ENCODE peak calls at places on chromosomes 3 and 15, in six cellular contexts. C is GM12878, G is HepG2, K is GM12891, V is K562, Z is H1. M is an unnamed sample.
A peak's percentile ranks its signal among the peaks of the same experiment; 100 is the strongest.

GRCh38 chr3:42839616-42840015 is 30.4 kb downstream of the ACKR2 start:
- DNase-seq in C (peak; percentile 45), G (peak; percentile 73), K (peak; percentile 28), V (peak; percentile 86), Z (no peak), M (no peak)

GRCh38 chr3:59052803-59053411 is 3.1 kb upstream of the CFAP20DC start:
- DNase-seq in C (no peak), G (peak; percentile 25), K (peak; percentile 4), V (peak; percentile 37), Z (no peak), M (no peak)

GRCh38 chr3:127448161-127448561 is 142.4 kb downstream of the TPRA1 start:
- DNase-seq in C (no peak), G (no peak), K (no peak), V (no peak), Z (no peak), M (no peak)

GRCh38 chr15:68552773-68553172 is 26.0 kb upstream of the CORO2B start:
- DNase-seq in C (no peak), G (no peak), K (no peak), V (no peak), Z (no peak), M (no peak)

GRCh38 chr15:44489464-44489863 is 47.5 kb upstream of the EIF3J start:
- DNase-seq in C (no peak), G (peak; percentile 5), K (no peak), V (peak; percentile 23), Z (no peak), M (no peak)

GRCh38 chr15:69576948-69577351 is 124.3 kb downstream of the RPLP1 start:
- DNase-seq in C (no peak), G (no peak), K (no peak), V (no peak), Z (no peak), M (no peak)

GRCh38 chr3:98733055-98733777 is 29.9 kb upstream of the ST3GAL6 start:
- DNase-seq in C (no peak), G (peak; percentile 12), K (peak; percentile 36), V (no peak), Z (peak; percentile 77), M (peak; percentile 37)

GRCh38 chr15:61051570-61052031 is 177.5 kb downstream of the RORA start:
- DNase-seq in C (no peak), G (peak; percentile 24), K (no peak), V (peak; percentile 3), Z (no peak), M (no peak)

GRCh38 chr3:63199606-63200005 is 78.5 kb upstream of the SYNPR start:
- DNase-seq in C (no peak), G (no peak), K (no peak), V (no peak), Z (no peak), M (no peak)

GRCh38 chr15:101358895-101359294 is 63.8 kb upstream of the SNRPA1 start:
- DNase-seq in C (no peak), G (peak; percentile 8), K (no peak), V (no peak), Z (no peak), M (no peak)

GRCh38 chr15:67125589-67126502 is 60.4 kb downstream of the SMAD3 start:
- DNase-seq in C (no peak), G (no peak), K (no peak), V (peak; percentile 81), Z (no peak), M (no peak)

GRCh38 chr3:121126378-121127035 is 218.5 kb downstream of the STXBP5L start:
- DNase-seq in C (no peak), G (no peak), K (no peak), V (no peak), Z (no peak), M (no peak)

GRCh38 chr3:72816843-72817485 is 31.3 kb downstream of the SHQ1 start:
- DNase-seq in C (no peak), G (no peak), K (no peak), V (no peak), Z (no peak), M (no peak)

GRCh38 chr3:66469220-66469640 is 31.6 kb downstream of the LRIG1 start:
- DNase-seq in C (peak; percentile 59), G (no peak), K (peak; percentile 25), V (no peak), Z (no peak), M (no peak)

GRCh38 chr15:100722551-100723322 is 120.3 kb downstream of the ASB7 start:
- DNase-seq in C (no peak), G (no peak), K (no peak), V (no peak), Z (no peak), M (no peak)

GRCh38 chr15:74490339-74490689 is 29.4 kb upstream of the UBL7 start:
- DNase-seq in C (no peak), G (no peak), K (no peak), V (no peak), Z (no peak), M (no peak)

GRCh38 chr3:66418432-66419052 is 82.3 kb downstream of the LRIG1 start:
- DNase-seq in C (no peak), G (no peak), K (no peak), V (no peak), Z (no peak), M (no peak)

GRCh38 chr15:89462198-89462912 is 34.0 kb downstream of the RHCG start:
- DNase-seq in C (no peak), G (peak; percentile 79), K (no peak), V (peak; percentile 45), Z (no peak), M (no peak)

GRCh38 chr3:190697901-190698300 is 164.6 kb downstream of the GMNC start:
- DNase-seq in C (no peak), G (no peak), K (no peak), V (no peak), Z (no peak), M (no peak)

DNA sequence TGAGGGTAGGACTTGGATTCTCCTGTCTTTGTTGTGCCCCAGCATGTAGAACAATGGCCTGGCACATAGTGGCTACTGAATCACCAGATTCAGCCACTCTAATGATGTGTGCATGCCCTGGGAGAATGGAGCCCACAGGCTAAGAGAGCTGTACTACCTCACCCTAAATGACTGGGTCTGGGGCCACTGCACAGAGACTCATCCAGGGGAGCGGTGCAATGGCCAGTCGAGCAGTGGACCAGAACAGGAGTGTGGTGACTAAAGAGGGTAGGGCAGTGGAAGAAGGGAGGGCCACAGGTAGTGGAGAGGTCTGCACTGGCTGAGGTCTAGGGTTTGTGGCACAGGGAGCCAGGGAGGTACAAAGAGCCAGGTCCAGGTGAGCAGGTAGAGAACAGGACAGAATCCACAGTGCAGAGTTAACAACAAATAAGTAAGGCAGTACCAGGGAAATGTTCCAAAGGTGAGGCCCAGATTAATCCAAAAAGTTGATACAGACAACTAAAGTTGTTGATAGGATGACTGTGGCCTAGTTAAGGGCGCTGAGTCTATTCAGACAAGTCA is 142.7 kb upstream of the ATP11B start:
- DNase-seq in C (no peak), G (no peak), K (no peak), V (no peak), Z (no peak), M (no peak)
- TF ChIP-seq TAF1 in C (no peak), G (no peak), K (no peak), V (no peak), Z (no peak), M (no peak)

GRCh38 chr15:80498652-80499051 is 94.5 kb downstream of the ARNT2 start:
- DNase-seq in C (no peak), G (no peak), K (no peak), V (no peak), Z (peak; percentile 20), M (no peak)

GRCh38 chr15:80502782-80503181 is 98.6 kb downstream of the ARNT2 start:
- DNase-seq in C (no peak), G (no peak), K (no peak), V (no peak), Z (peak; percentile 17), M (no peak)

GRCh38 chr15:80501453-80501852 is 97.3 kb downstream of the ARNT2 start:
- DNase-seq in C (no peak), G (no peak), K (no peak), V (no peak), Z (peak; percentile 31), M (no peak)

GRCh38 chr15:80497221-80497620 is 93.0 kb downstream of the ARNT2 start:
- DNase-seq in C (no peak), G (no peak), K (no peak), V (no peak), Z (peak; percentile 4), M (no peak)

DNA sequence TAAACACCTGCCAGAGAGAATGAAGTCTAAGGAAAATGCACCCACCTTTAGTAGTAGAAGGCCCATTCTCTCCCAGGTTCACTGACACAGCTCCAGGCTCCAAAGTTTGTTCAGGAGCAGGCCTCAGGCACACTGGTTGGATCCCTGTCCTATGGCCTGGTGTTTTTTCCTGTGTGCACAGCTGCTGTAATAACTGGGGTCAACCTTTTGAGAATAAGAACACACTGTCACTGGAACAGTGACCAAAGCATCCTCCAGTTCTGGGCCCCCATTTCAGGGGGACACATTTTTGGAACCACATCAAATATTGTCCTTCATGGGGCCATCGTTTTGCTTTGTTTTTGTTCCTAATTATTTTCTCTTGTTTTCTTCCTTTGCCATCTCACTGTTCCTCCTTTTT is 95.8 kb downstream of the ARNT2 start:
- DNase-seq in C (no peak), G (no peak), K (no peak), V (no peak), Z (peak; percentile 11), M (no peak)
- TF ChIP-seq POLR2AphosphoS5 in C (no peak), G (no peak), K (no peak), V (no peak), Z (no peak), M (no peak)

GRCh38 chr15:57375827-57376694 is at the start of gene CGNL1:
- DNase-seq in C (no peak), G (peak; percentile 14), K (no peak), V (no peak), Z (peak; percentile 77), M (no peak)
- TF ChIP-seq POLR2A in C (no peak), G (peak; percentile 50), K (no peak), V (no peak), Z (no peak), M (no peak)

DNA sequence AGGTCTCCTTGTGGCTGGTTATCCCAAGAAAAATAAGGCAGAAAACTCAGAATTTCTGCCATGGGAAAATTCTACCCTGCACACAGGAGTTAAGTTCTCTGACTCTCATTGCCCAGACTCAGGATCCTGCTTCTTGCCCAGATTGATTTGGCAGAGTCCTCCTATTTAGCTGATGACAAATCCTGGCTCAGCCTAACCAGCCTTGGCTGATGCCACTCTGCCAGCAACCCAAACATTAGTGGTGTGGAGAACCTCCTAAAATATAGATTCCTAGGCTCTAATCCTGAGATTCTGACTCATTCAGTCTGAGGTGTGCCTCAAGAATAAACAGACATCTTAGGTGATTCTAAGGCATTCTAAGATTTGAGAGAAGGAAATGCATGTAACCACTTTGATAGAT is 60.5 kb upstream of the ACTC1 start:
- DNase-seq in C (no peak), G (no peak), K (no peak), V (no peak), Z (no peak), M (no peak)
- TF ChIP-seq TAF1 in C (no peak), G (no peak), K (no peak), V (no peak), Z (no peak), M (no peak)

M was measured in GM12892.